ENCODE peak calls at places on chromosome 15, in seven cellular contexts. P, F, X, T, D, I and V are unnamed samples. For H3K4me1, the result is how much of the 10 kb centered on the place peaks cover.

GRCh38 chr15:67835349-67836133 is 4.3 kb downstream of the RNU6-1 start:
- DNase-seq in P (no peak), D (no peak), T (no peak), X (no peak), I (no peak), F (no peak), V (peak)

GRCh38 chr15:51649659-51650521 is 27.3 kb upstream of the DMXL2 start:
- DNase-seq in D (peak), T (no peak), F (peak), I (peak), P (peak), X (peak), V (peak)

GRCh38 chr15:98592136-98592535 is 56.2 kb upstream of the IGF1R start:
- DNase-seq in D (no peak), F (no peak), X (no peak), P (no peak), I (no peak), T (no peak), V (no peak)

GRCh38 chr15:66617137-66618090 is 51.6 kb upstream of the LCTL start:
- DNase-seq in P (peak), T (peak), F (peak), I (peak), X (peak), D (peak), V (peak)

GRCh38 chr15:70702584-70702983 is 60.8 kb downstream of the UACA start:
- DNase-seq in T (no peak), I (no peak), P (no peak), X (no peak), F (no peak), D (no peak), V (no peak)

GRCh38 chr15:29170496-29170895 is 99.1 kb downstream of the NSMCE3 start:
- DNase-seq in D (no peak), F (no peak), T (no peak), X (no peak), P (no peak), I (no peak), V (no peak)

GRCh38 chr15:39774688-39775267 is 7.9 kb downstream of the FSIP1 start:
- DNase-seq in I (no peak), D (no peak), F (no peak), X (no peak), P (no peak), T (no peak), V (no peak)

GRCh38 chr15:69491051-69491505 is 38.5 kb downstream of the RPLP1 start:
- DNase-seq in F (peak), T (peak), P (no peak), D (no peak), X (no peak), I (no peak), V (peak)

GRCh38 chr15:37260255-37260654 is 159.9 kb upstream of the MEIS2 start:
- DNase-seq in T (no peak), P (no peak), X (no peak), F (no peak), D (no peak), I (no peak), V (no peak)

GRCh38 chr15:45128971-45129639 is 574 bp downstream of the DUOXA1 start:
- DNase-seq in P (no peak), X (no peak), I (no peak), D (no peak), F (peak), T (no peak), V (peak)

GRCh38 chr15:31279221-31280036 is 47.2 kb upstream of the KLF13 start:
- DNase-seq in F (peak), D (no peak), X (peak), I (no peak), P (peak), T (peak), V (no peak)

GRCh38 chr15:100081454-100081853 is 260.3 kb downstream of the ADAMTS17 start:
- DNase-seq in X (peak), P (no peak), D (no peak), F (no peak), T (no peak), I (no peak), V (no peak)

GRCh38 chr15:29821416-29822099 is 710 bp downstream of the TJP1 start:
- DNase-seq in X (peak), P (peak), T (peak), I (peak), D (peak), F (peak), V (peak)

GRCh38 chr15:80418892-80419537 is 14.8 kb downstream of the ARNT2 start:
- DNase-seq in D (peak), X (peak), I (peak), F (peak), T (no peak), P (no peak), V (peak)

GRCh38 chr15:100211855-100212850 is 129.6 kb downstream of the ADAMTS17 start:
- DNase-seq in P (peak), F (no peak), T (no peak), X (no peak), I (no peak), D (no peak), V (no peak)

GRCh38 chr15:99429681-99430081 is 136.1 kb upstream of the MEF2A start:
- DNase-seq in F (no peak), I (no peak), X (no peak), P (peak), T (peak), D (no peak), V (no peak)

GRCh38 chr15:38826880-38827279 is 262.3 kb upstream of the RASGRP1 start:
- DNase-seq in I (peak), F (no peak), P (no peak), T (no peak), X (no peak), D (no peak), V (no peak)

GRCh38 chr15:28179270-28179669 is 80.2 kb upstream of the OCA2 start:
- DNase-seq in P (no peak), D (no peak), I (no peak), T (no peak), F (no peak), X (no peak), V (no peak)

GRCh38 chr15:70557506-70558258 is 205.7 kb downstream of the UACA start:
- DNase-seq in D (no peak), P (no peak), F (no peak), T (no peak), I (no peak), X (no peak), V (peak)

GRCh38 chr15:50911641-50912040 is 3.2 kb downstream of the AP4E1 start:
- DNase-seq in F (no peak), T (no peak), D (no peak), I (no peak), X (no peak), P (no peak), V (no peak)

GRCh38 chr15:80585544-80586018 is 109.5 kb upstream of the ABHD17C start:
- DNase-seq in T (no peak), P (peak), I (no peak), F (no peak), D (no peak), X (no peak), V (peak)

GRCh38 chr15:47813985-47814384 is 96.7 kb downstream of the SEMA6D start:
- DNase-seq in X (no peak), T (no peak), I (no peak), F (no peak), P (no peak), D (no peak), V (no peak)

GRCh38 chr15:51080286-51080685 is 14.4 kb downstream of the TNFAIP8L3 start:
- DNase-seq in F (no peak), D (no peak), I (no peak), T (no peak), P (no peak), X (no peak), V (no peak)

GRCh38 chr15:81277851-81278250 is 46.1 kb downstream of the STARD5 start:
- DNase-seq in T (no peak), I (no peak), X (no peak), D (no peak), F (no peak), P (no peak), V (no peak)

GRCh38 chr15:85667491-85668424 is 127.0 kb downstream of the KLHL25 start:
- DNase-seq in D (peak), F (no peak), P (peak), X (peak), T (peak), I (peak), V (no peak)

GRCh38 chr15:68609618-68610017 is 30.8 kb downstream of the CORO2B start:
- DNase-seq in T (peak), F (peak), I (no peak), P (peak), X (peak), D (no peak), V (no peak)

GRCh38 chr15:84823580-84823878 is 6.4 kb downstream of the ALPK3 start:
- DNase-seq in I (no peak), T (no peak), X (no peak), D (no peak), P (no peak), F (no peak), V (no peak)

GRCh38 chr15:52306270-52306669 is 10.7 kb upstream of the MYO5C start:
- DNase-seq in X (no peak), T (no peak), I (peak), P (no peak), D (peak), F (no peak), V (no peak)

GRCh38 chr15:52657338-52657737 is 21.9 kb downstream of the ATOSA start:
- DNase-seq in D (peak), F (no peak), P (no peak), T (no peak), X (no peak), I (peak), V (no peak)

GRCh38 chr15:88618686-88619085 is 2.5 kb upstream of the AEN start:
- DNase-seq in D (no peak), P (no peak), X (no peak), F (no peak), I (no peak), T (no peak), V (peak)

GRCh38 chr15:84889313-84889990 is 5.0 kb downstream of the SLC28A1 start:
- DNase-seq in I (no peak), X (no peak), F (no peak), D (no peak), P (no peak), T (no peak), V (no peak)

GRCh38 chr15:89326316-89326715 is 8.3 kb downstream of the POLG start:
- DNase-seq in D (no peak), I (no peak), T (no peak), F (peak), P (no peak), X (peak), V (no peak)

GRCh38 chr15:60255390-60255789 is 142.4 kb downstream of the ANXA2 start:
- DNase-seq in T (no peak), X (no peak), F (no peak), I (no peak), P (no peak), D (peak), V (no peak)

GRCh38 chr15:98896802-98897732 is 110.5 kb downstream of the PGPEP1L start:
- DNase-seq in I (peak), D (peak), F (no peak), P (no peak), T (no peak), X (no peak), V (no peak)

DNA sequence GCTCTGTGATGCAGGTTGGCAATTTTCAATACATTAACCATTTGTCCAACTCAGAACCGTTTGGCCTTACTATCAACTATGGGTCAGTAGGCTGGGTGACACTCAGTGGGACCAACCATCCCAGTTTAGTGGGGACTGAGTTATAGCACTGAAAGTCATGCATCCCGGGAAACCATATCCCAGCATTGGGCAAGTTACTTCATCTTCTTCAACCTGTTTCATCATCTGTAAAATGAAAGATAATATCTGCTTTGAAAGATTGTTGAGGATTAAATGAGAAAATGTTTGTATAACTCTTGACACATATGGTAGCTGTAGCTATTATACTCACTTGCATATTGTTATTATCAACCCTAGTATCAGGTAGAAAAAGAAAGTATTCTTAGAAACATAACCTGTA is 11.9 kb downstream of the RAB27A start:
- DNase-seq in X (no peak), F (no peak), D (no peak), P (no peak), T (no peak), I (no peak), V (no peak)
- H3K4me1 ChIP-seq in X (under half), F (under half), D (under half), P (under half), T (under half), I (under half), V (under half)

DNA sequence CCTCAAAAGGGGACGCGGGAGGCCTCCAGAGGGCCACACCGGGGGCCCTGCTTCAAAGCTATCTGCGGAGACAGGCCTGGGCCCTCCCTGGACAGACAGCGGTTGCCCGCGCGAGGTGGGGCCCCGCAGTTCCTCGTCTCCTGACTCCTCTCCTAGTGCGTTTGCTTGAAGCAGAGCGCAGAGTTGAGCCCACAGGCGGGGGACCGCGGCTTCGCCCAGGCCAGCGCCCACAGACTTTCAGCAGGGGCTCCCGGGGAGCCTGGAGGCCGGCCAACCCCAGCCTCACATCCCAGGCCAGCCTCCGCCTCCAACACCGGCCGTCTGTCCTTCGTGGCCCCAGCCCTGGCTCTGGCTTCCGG is 540 bp upstream of the ADAMTS7 start:
- DNase-seq in X (no peak), P (no peak), D (peak), I (no peak), T (no peak), F (no peak), V (no peak)
- H3K27ac ChIP-seq in X (no peak), P (peak), D (peak), I (peak), T (peak), F (no peak), V (peak)

GRCh38 chr15:62986948-62987347 is 55.6 kb upstream of the TPM1 start:
- DNase-seq in T (no peak), F (no peak), D (no peak), P (no peak), X (no peak), I (no peak), V (no peak)
- H3K4me1 ChIP-seq in T (under half), F (under half), D (under half), P (under half), X (under half), I (under half), V (under half)

GRCh38 chr15:74847462-74847861 is 4.5 kb upstream of the ULK3 start:
- DNase-seq in X (no peak), D (no peak), T (no peak), F (peak), P (no peak), I (no peak), V (no peak)
- H3K27ac ChIP-seq in X (no peak), D (no peak), T (no peak), F (peak), P (no peak), I (no peak), V (no peak)

GRCh38 chr15:92121047-92121446 is 267.5 kb downstream of the SLCO3A1 start:
- DNase-seq in F (no peak), X (no peak), I (no peak), T (no peak), P (no peak), D (no peak), V (peak)
- H3K4me1 ChIP-seq in F (under half), X (under half), I (under half), T (under half), P (under half), D (under half), V (under half)